ENCODE peak calls at places on chromosome 2, in nine cellular contexts. One of them, this sample, is unnamed.

GRCh38 chr2:118431188-118431562 is 342.9 kb downstream of the INSIG2 start:
- DNase-seq in heart right ventricle: no peak
- DNase-seq in posterior vena cava: no peak
- DNase-seq in AML-193: no peak
- DNase-seq in NB4: peak; percentile 5
- DNase-seq in SHP77: no peak
- DNase-seq in fibroblast of lung: no peak
- DNase-seq in activated CD4-positive, alpha-beta memory T cell treated with anti-CD3 and anti-CD28 coated beads, Interleukin-2, amount 10 ng/mL, durations not matched to agents 7 days and 5 days: no peak
- DNase-seq in activated CD4-positive, alpha-beta T cell treated with anti-CD3 and anti-CD28 coated beads for 48 hours: no peak
- DNase-seq in this sample: no peak

GRCh38 chr2:176753752-176754474 is 458.7 kb upstream of the HNRNPA3 start:
- DNase-seq in heart right ventricle: no peak
- DNase-seq in posterior vena cava: no peak
- DNase-seq in AML-193: peak; percentile 80
- DNase-seq in NB4: peak; percentile 54
- DNase-seq in SHP77: peak; percentile 51
- DNase-seq in fibroblast of lung: no peak
- DNase-seq in activated CD4-positive, alpha-beta memory T cell treated with anti-CD3 and anti-CD28 coated beads, Interleukin-2, amount 10 ng/mL, durations not matched to agents 7 days and 5 days: no peak
- DNase-seq in activated CD4-positive, alpha-beta T cell treated with anti-CD3 and anti-CD28 coated beads for 48 hours: no peak
- DNase-seq in this sample: no peak

GRCh38 chr2:79887747-79888374 is 375.0 kb downstream of the CTNNA2 start:
- DNase-seq in heart right ventricle: peak; percentile 17
- DNase-seq in posterior vena cava: no peak
- DNase-seq in AML-193: peak; percentile 33
- DNase-seq in NB4: peak; percentile 69
- DNase-seq in SHP77: peak; percentile 52
- DNase-seq in fibroblast of lung: peak; percentile 72
- DNase-seq in activated CD4-positive, alpha-beta memory T cell treated with anti-CD3 and anti-CD28 coated beads, Interleukin-2, amount 10 ng/mL, durations not matched to agents 7 days and 5 days: no peak
- DNase-seq in activated CD4-positive, alpha-beta T cell treated with anti-CD3 and anti-CD28 coated beads for 48 hours: peak; percentile 12
- DNase-seq in this sample: peak; percentile 5

GRCh38 chr2:190911813-190912212 is 31.2 kb downstream of the GLS start:
- DNase-seq in heart right ventricle: no peak
- DNase-seq in posterior vena cava: no peak
- DNase-seq in AML-193: no peak
- DNase-seq in NB4: no peak
- DNase-seq in SHP77: no peak
- DNase-seq in fibroblast of lung: peak; percentile 43
- DNase-seq in activated CD4-positive, alpha-beta memory T cell treated with anti-CD3 and anti-CD28 coated beads, Interleukin-2, amount 10 ng/mL, durations not matched to agents 7 days and 5 days: no peak
- DNase-seq in activated CD4-positive, alpha-beta T cell treated with anti-CD3 and anti-CD28 coated beads for 48 hours: peak; percentile 5
- DNase-seq in this sample: peak; percentile 28

GRCh38 chr2:134287323-134287722 is 33.5 kb downstream of the MGAT5 start:
- DNase-seq in heart right ventricle: no peak
- DNase-seq in posterior vena cava: no peak
- DNase-seq in AML-193: no peak
- DNase-seq in NB4: no peak
- DNase-seq in SHP77: no peak
- DNase-seq in fibroblast of lung: no peak
- DNase-seq in activated CD4-positive, alpha-beta memory T cell treated with anti-CD3 and anti-CD28 coated beads, Interleukin-2, amount 10 ng/mL, durations not matched to agents 7 days and 5 days: peak; percentile 23
- DNase-seq in activated CD4-positive, alpha-beta T cell treated with anti-CD3 and anti-CD28 coated beads for 48 hours: peak; percentile 40
- DNase-seq in this sample: peak; percentile 31

GRCh38 chr2:33108483-33109443 is 162.0 kb downstream of the LTBP1 start:
- DNase-seq in heart right ventricle: no peak
- DNase-seq in posterior vena cava: no peak
- DNase-seq in AML-193: no peak
- DNase-seq in NB4: no peak
- DNase-seq in SHP77: no peak
- DNase-seq in fibroblast of lung: peak; percentile 96
- DNase-seq in activated CD4-positive, alpha-beta memory T cell treated with anti-CD3 and anti-CD28 coated beads, Interleukin-2, amount 10 ng/mL, durations not matched to agents 7 days and 5 days: no peak
- DNase-seq in activated CD4-positive, alpha-beta T cell treated with anti-CD3 and anti-CD28 coated beads for 48 hours: no peak
- DNase-seq in this sample: no peak

GRCh38 chr2:28896906-28897305 is 2.4 kb downstream of the WDR43 start:
- DNase-seq in heart right ventricle: no peak
- DNase-seq in posterior vena cava: no peak
- DNase-seq in AML-193: no peak
- DNase-seq in NB4: no peak
- DNase-seq in SHP77: no peak
- DNase-seq in fibroblast of lung: peak; percentile 28
- DNase-seq in activated CD4-positive, alpha-beta memory T cell treated with anti-CD3 and anti-CD28 coated beads, Interleukin-2, amount 10 ng/mL, durations not matched to agents 7 days and 5 days: no peak
- DNase-seq in activated CD4-positive, alpha-beta T cell treated with anti-CD3 and anti-CD28 coated beads for 48 hours: no peak
- DNase-seq in this sample: no peak

GRCh38 chr2:54966165-54966819 is 84.0 kb downstream of the RTN4 start:
- DNase-seq in heart right ventricle: no peak
- DNase-seq in posterior vena cava: no peak
- DNase-seq in AML-193: no peak
- DNase-seq in NB4: no peak
- DNase-seq in SHP77: no peak
- DNase-seq in fibroblast of lung: no peak
- DNase-seq in activated CD4-positive, alpha-beta memory T cell treated with anti-CD3 and anti-CD28 coated beads, Interleukin-2, amount 10 ng/mL, durations not matched to agents 7 days and 5 days: no peak
- DNase-seq in activated CD4-positive, alpha-beta T cell treated with anti-CD3 and anti-CD28 coated beads for 48 hours: no peak
- DNase-seq in this sample: no peak

This sample was measured in stimulated activated CD4-positive, alpha-beta T cell treated with anti-CD3 and anti-CD28 coated beads, Interleukin-4, amount 100 ng/mL, for 24 hours.